ENCODE peak calls at places on chromosome 10, in ten cellular contexts. R is transverse colon; K is pancreas; P is MM.1S; V is PC-3; E is IMR-90; J is stomach; F is spleen; H is HepG2; A is CD8-positive, alpha-beta T cell. B is an unnamed sample. For H3K27me3, the result is how much of the 10 kb centered on the place peaks cover.

GRCh38 chr10:47176903-47177860 is 122.8 kb upstream of the GDF10 start:
- DNase-seq in E (peak), A (no peak), K (no peak), H (no peak), V (no peak), P (no peak), J (no peak), F (no peak), R (no peak), B (no peak)

GRCh38 chr10:109889867-109890266 is 33.4 kb downstream of the XPNPEP1 start:
- DNase-seq in K (no peak), P (no peak), E (peak), H (no peak), F (no peak), R (no peak), V (peak), J (no peak), A (no peak), B (peak)

GRCh38 chr10:52357986-52358385 is 43.9 kb downstream of the DKK1 start:
- DNase-seq in E (peak), F (no peak), A (no peak), V (no peak), P (no peak), R (no peak), H (no peak), K (no peak), J (no peak), B (no peak)

GRCh38 chr10:24824124-24824523 is 100.4 kb upstream of the ARHGAP21 start:
- DNase-seq in E (peak), J (no peak), P (no peak), K (no peak), A (no peak), H (no peak), V (peak), R (no peak), F (no peak), B (peak)

GRCh38 chr10:98376485-98376884 is 38.5 kb downstream of the PYROXD2 start:
- DNase-seq in A (no peak), V (peak), E (peak), J (no peak), R (no peak), P (no peak), K (no peak), H (no peak), F (no peak), B (peak)

GRCh38 chr10:58844680-58845079 is 331.8 kb upstream of the PHYHIPL start:
- DNase-seq in J (no peak), H (no peak), E (no peak), V (no peak), P (no peak), R (no peak), F (no peak), K (no peak), A (no peak), B (no peak)

GRCh38 chr10:53403688-53404087 is 631.1 kb upstream of the MBL2 start:
- DNase-seq in A (no peak), H (no peak), K (peak), P (peak), V (peak), J (peak), F (peak), E (peak), R (peak), B (peak)

GRCh38 chr10:43058716-43059335 is 18.0 kb upstream of the RET start:
- DNase-seq in A (no peak), J (no peak), H (no peak), P (no peak), E (no peak), V (no peak), F (peak), R (no peak), K (peak), B (no peak)

GRCh38 chr10:130495116-130495862 is 359.1 kb downstream of the GLRX3 start:
- DNase-seq in R (no peak), V (no peak), K (peak), H (no peak), E (no peak), J (no peak), A (no peak), F (peak), P (no peak), B (no peak)

GRCh38 chr10:93475871-93476270 is 6.3 kb downstream of the MYOF start:
- DNase-seq in P (no peak), F (no peak), H (peak), E (peak), A (no peak), R (peak), K (no peak), J (no peak), V (peak), B (peak)

GRCh38 chr10:123868058-123868995 is 23.3 kb downstream of the CPXM2 start:
- DNase-seq in F (no peak), K (no peak), P (no peak), H (peak), E (no peak), J (no peak), V (no peak), R (no peak), A (no peak), B (peak)

GRCh38 chr10:90674927-90675326 is 182.9 kb downstream of the HTR7 start:
- DNase-seq in J (no peak), V (peak), F (no peak), H (no peak), A (no peak), E (peak), P (no peak), K (no peak), R (peak), B (peak)

GRCh38 chr10:132133005-132133404 is 53.7 kb upstream of the DPYSL4 start:
- DNase-seq in V (no peak), E (no peak), K (peak), P (no peak), R (no peak), A (no peak), J (no peak), H (no peak), F (peak), B (no peak)

GRCh38 chr10:60185426-60185825 is 204.2 kb downstream of the ANK3 start:
- DNase-seq in P (peak), R (no peak), V (no peak), F (no peak), K (no peak), J (no peak), A (no peak), E (no peak), H (no peak), B (peak)

GRCh38 chr10:120998782-120999285 is 147.7 kb downstream of the WDR11 start:
- DNase-seq in A (no peak), F (no peak), K (no peak), R (no peak), V (no peak), E (no peak), H (no peak), J (no peak), P (no peak), B (no peak)

GRCh38 chr10:120995768-120996167 is 144.6 kb downstream of the WDR11 start:
- DNase-seq in J (no peak), H (no peak), F (no peak), K (no peak), A (no peak), V (no peak), E (no peak), P (no peak), R (no peak), B (no peak)

GRCh38 chr10:120998251-120998650 is 147.1 kb downstream of the WDR11 start:
- DNase-seq in F (no peak), E (no peak), J (no peak), R (no peak), K (no peak), A (no peak), H (no peak), V (no peak), P (no peak), B (no peak)

GRCh38 chr10:120997313-120998102 is 146.3 kb downstream of the WDR11 start:
- DNase-seq in A (no peak), K (no peak), P (no peak), V (no peak), E (no peak), H (no peak), F (no peak), J (no peak), R (no peak), B (no peak)

DNA sequence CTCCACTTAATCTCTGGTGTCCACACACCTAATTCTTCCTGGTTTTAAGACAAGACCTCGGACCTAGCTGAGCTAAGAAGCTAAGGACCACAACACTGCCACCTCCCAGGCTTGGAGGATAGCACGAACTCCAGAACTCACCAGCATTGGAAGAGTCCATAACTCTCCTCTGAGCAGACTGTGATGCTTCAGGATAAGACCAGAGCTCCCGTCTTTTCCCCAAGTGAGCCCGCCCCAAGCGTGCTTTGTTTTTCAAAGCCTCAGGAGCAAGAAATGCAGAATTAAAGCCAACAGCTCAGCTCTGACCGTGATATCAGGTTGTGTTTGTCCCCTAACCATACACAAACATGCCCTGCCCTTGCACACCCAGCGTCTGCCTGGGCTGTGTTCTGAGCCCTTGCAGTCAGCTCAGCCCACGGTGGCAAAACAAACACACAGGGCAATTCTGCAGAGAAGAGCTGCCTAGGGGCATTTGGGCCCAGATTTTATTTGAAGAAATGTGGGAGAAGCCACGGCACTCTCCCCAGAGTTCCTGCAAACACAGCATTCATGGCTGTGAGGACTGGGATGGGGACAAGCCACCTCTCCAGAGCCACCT is 145.4 kb downstream of the WDR11 start:
- DNase-seq in V (no peak), J (peak), R (peak), E (no peak), A (no peak), P (no peak), H (no peak), K (no peak), F (no peak), B (no peak)
- H3K4me3 ChIP-seq in V (no peak), J (no peak), R (no peak), E (no peak), A (no peak), P (no peak), H (no peak), K (no peak), F (no peak), B (no peak)

DNA sequence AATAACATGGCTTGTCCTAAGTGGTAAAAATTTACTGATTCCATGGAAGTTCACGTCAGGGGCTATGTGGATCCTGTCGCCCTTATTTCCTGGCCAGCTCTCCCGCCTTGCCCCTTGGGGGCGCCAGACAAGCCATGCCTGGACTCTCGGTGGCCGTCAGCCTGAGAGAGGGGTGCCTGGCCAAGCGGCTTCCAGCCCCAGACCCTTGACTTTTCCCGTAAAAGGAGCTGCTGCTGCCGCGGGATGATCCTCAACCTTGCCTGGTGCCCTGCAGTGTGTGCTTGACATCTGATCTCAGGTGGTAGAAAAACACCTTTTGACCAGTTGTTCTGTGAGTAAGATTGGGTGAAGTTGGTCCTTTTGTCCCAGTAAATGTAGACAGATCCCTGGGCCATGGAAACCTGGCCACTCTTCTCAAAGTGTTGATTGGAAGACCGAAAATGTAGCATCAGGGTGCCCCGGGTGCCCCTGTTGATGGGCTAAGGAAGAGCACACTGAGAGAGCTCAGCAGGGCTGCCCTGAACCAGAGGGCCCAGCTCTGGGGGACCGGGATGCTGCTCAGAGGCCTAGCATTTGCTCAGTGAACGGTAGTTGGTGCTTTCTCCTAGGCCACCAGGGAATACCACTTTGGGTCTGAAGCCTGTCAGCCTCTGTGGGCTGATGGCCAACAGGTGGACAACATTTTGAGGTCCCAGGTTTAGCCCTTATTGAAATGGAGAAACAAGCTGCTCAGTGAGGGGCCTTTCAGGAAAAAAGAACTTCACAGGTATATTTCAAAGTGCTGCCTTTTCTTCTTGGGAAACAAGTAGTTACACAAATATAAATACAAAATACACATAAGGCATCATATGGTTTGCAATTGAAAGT is 162.5 kb downstream of the LRMDA start:
- DNase-seq in F (no peak), H (no peak), J (no peak), R (no peak), P (no peak), E (no peak), A (no peak), V (no peak), K (no peak), B (no peak)
- TF ChIP-seq CTCF in F (no peak), H (peak), J (no peak), R (no peak), P (no peak), E (no peak), A (no peak), V (peak), K (no peak), B (no peak)

GRCh38 chr10:23194966-23195845 is 3.1 kb downstream of the PTF1A start:
- DNase-seq in K (peak), A (no peak), E (no peak), R (no peak), H (no peak), P (no peak), F (no peak), J (no peak), V (no peak), B (no peak)

GRCh38 chr10:23196915-23197314 is 4.8 kb downstream of the PTF1A start:
- DNase-seq in R (no peak), V (no peak), H (no peak), K (no peak), F (no peak), P (no peak), E (no peak), A (no peak), J (no peak), B (no peak)

GRCh38 chr10:23194471-23194965 is 2.4 kb downstream of the PTF1A start:
- DNase-seq in V (no peak), A (no peak), H (no peak), J (no peak), R (no peak), K (no peak), F (no peak), P (no peak), E (no peak), B (no peak)

GRCh38 chr10:23196201-23196600 is 4.1 kb downstream of the PTF1A start:
- DNase-seq in F (no peak), J (no peak), E (no peak), V (no peak), P (no peak), A (no peak), H (no peak), R (no peak), K (no peak), B (no peak)

GRCh38 chr10:23195846-23196200 is 3.7 kb downstream of the PTF1A start:
- DNase-seq in V (no peak), E (no peak), P (no peak), R (no peak), H (no peak), F (no peak), J (no peak), K (no peak), A (no peak), B (no peak)
- H3K27me3 ChIP-seq in V (under half), E (half or more), P (under half), R (half or more), H (under half), F (half or more), J (half or more), K (under half), A (under half), B (half or more)

DNA sequence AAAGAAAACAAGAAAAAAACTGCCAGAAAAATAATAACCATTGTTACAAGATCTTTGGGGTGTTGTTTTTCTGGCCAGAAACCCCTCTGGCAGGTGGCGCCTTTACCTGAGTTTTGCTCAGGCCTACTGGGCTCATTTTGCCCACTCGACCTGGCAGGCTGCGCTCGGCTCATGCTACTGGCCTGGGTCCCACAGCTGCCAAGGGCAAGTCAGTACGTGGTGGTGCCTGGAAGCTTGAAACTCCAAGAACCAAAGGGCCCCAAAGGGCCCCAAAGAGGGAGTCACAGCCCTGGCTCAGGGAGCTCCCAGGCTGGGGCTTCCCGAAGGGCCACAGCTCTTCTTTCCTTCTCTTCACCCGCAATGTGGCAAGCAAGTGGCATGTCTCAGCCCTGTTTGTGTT is 42.7 kb downstream of the CACUL1 start:
- DNase-seq in A (no peak), P (no peak), E (no peak), F (no peak), R (no peak), K (no peak), H (no peak), J (no peak), V (no peak), B (no peak)
- H3K4me3 ChIP-seq in A (no peak), P (no peak), E (no peak), F (no peak), R (no peak), K (no peak), H (no peak), J (no peak), V (no peak), B (no peak)

GRCh38 chr10:99695761-99696160 is 36.2 kb downstream of the COX15 start:
- DNase-seq in P (no peak), V (no peak), A (no peak), F (no peak), E (peak), J (no peak), H (no peak), R (no peak), K (no peak), B (no peak)

GRCh38 chr10:99694171-99694570 is 34.9 kb downstream of the ENTPD7 start:
- DNase-seq in K (no peak), F (no peak), H (no peak), V (peak), P (no peak), J (no peak), E (peak), A (no peak), R (no peak), B (no peak)

GRCh38 chr10:99700649-99701048 is 31.3 kb downstream of the COX15 start:
- DNase-seq in R (no peak), H (no peak), E (no peak), V (no peak), F (no peak), J (no peak), P (no peak), A (no peak), K (no peak), B (no peak)

DNA sequence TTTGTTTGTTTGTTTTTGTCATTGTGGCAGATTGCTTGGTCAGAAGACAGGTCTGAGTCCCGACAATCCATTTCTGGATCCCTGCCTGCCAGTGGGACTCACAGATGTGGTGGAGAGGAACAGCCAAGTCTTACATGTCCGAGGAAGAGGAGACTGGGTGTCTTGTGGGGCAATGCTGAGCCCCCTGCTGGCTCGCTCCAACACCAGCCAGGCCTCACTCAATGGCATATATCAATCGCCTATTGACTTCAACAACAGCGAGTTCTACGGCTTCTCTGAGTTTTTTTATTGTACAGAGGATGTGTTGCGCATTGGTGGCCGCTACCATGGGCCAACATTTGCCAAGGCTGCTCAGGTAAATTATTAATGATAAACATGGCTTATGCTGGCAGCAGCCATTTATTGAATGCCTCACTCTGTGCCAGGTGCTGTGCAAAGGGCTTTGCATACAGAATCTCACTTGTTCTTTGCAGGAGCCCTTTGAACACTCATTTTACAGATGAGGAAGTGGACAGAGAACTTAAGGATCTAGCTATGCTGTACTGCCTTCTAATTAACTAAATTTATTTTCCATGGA is 33.3 kb downstream of the COX15 start:
- DNase-seq in K (no peak), J (no peak), R (no peak), P (no peak), E (no peak), H (no peak), F (no peak), A (no peak), V (no peak), B (no peak)
- TF ChIP-seq CTCF in K (no peak), J (no peak), R (no peak), P (no peak), E (no peak), H (peak), F (no peak), A (no peak), V (peak), B (peak)

GRCh38 chr10:117543999-117544728 is 1.6 kb downstream of the EMX2 start:
- DNase-seq in A (no peak), R (no peak), F (no peak), P (no peak), H (no peak), E (no peak), V (no peak), J (no peak), K (no peak), B (no peak)
- H3K27me3 ChIP-seq in A (under half), R (half or more), F (half or more), P (under half), H (under half), E (half or more), V (under half), J (half or more), K (under half), B (half or more)

DNA sequence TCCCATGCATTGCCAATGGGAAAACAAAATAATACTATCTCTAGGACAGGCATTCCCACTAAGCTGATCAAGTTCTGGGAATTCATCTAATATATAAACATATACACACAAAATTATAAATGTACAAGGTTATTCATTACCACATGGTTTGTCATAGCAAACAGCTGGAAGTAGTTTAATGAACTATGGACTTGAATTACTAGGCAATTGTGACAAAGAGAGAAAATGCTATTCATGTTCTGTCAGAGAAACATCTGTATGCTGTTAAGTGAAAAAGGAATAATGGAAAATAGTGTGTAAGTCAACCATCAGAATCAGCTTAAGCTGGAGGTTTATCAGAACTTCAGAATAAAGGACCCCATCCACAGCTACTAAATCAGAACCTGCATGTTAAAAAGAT is 2.8 kb downstream of the ZNF248 start:
- DNase-seq in P (no peak), H (no peak), E (no peak), J (no peak), V (peak), F (no peak), A (no peak), K (no peak), R (no peak), B (no peak)
- H3K4me3 ChIP-seq in P (no peak), H (peak), E (no peak), J (no peak), V (peak), F (no peak), A (no peak), K (no peak), R (no peak), B (no peak)

DNA sequence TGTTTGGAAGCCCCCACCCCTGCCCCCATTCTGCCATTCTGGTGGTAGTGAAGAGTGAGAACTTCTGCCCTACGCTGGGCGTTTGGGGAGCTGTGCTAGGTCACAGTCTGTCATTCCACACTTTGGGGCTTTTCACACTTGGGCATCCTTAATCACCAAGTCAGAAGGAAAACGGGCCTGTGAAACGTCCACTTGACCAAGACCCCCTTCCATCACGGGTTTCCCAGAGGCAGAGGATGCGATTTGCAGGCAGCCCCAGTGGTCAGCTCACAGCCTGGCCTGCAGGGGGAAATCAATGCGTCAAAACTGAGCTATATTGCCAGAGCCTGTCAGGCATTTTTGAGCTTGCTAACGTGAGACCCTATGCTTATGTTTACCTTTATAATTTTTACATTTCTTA is 663.3 kb upstream of the MGMT start:
- DNase-seq in H (no peak), J (no peak), E (no peak), R (no peak), A (no peak), P (no peak), F (no peak), V (no peak), K (no peak), B (no peak)
- TF ChIP-seq CTCF in H (no peak), J (no peak), E (no peak), R (no peak), A (no peak), P (no peak), F (no peak), V (no peak), K (no peak), B (no peak)

B was measured in bronchial epithelial cell.